ENCODE peak calls at places on chromosomes 13 and 19, in four cellular contexts. One of them, this sample, is unnamed.

GRCh38 chr13:72696590-72696989 is 30.8 kb downstream of the MZT1 start:
- DNase-seq in mesendoderm: no peak
- DNase-seq in IMR-90: peak; percentile 10
- DNase-seq in H1: no peak
- DNase-seq in this sample: no peak

GRCh38 chr19:49613374-49613773 is 22.4 kb downstream of the PRR12 start:
- DNase-seq in mesendoderm: no peak
- DNase-seq in IMR-90: no peak
- DNase-seq in H1: no peak
- DNase-seq in this sample: no peak

GRCh38 chr13:23391752-23392151 is 41.8 kb downstream of the SACS start:
- DNase-seq in mesendoderm: no peak
- DNase-seq in IMR-90: peak; percentile 64
- DNase-seq in H1: no peak
- DNase-seq in this sample: no peak

GRCh38 chr13:60398949-60399589 is 2.0 kb downstream of the TDRD3 start:
- DNase-seq in mesendoderm: no peak
- DNase-seq in IMR-90: peak; percentile 43
- DNase-seq in H1: no peak
- DNase-seq in this sample: no peak

GRCh38 chr13:37775871-37776270 is 93.7 kb downstream of the TRPC4 start:
- DNase-seq in mesendoderm: no peak
- DNase-seq in IMR-90: peak; percentile 60
- DNase-seq in H1: no peak
- DNase-seq in this sample: no peak

GRCh38 chr19:23699521-23699860 is 12.5 kb upstream of the ZNF675 start:
- DNase-seq in mesendoderm: peak; percentile 36
- DNase-seq in IMR-90: no peak
- DNase-seq in H1: no peak
- DNase-seq in this sample: no peak

GRCh38 chr19:33488826-33489225 is 32.8 kb downstream of the PEPD start:
- DNase-seq in mesendoderm: no peak
- DNase-seq in IMR-90: no peak
- DNase-seq in H1: no peak
- DNase-seq in this sample: no peak

GRCh38 chr13:30895773-30896172 is 10.3 kb upstream of the MEDAG start:
- DNase-seq in mesendoderm: peak; percentile 83
- DNase-seq in IMR-90: peak; percentile 92
- DNase-seq in H1: no peak
- DNase-seq in this sample: no peak

GRCh38 chr19:46716013-46716671 is 772 bp downstream of the PRKD2 start:
- DNase-seq in mesendoderm: peak; percentile 39
- DNase-seq in IMR-90: no peak
- DNase-seq in H1: peak; percentile 77
- DNase-seq in this sample: no peak

GRCh38 chr19:5354403-5354802 is 13.8 kb upstream of the PTPRS start:
- DNase-seq in mesendoderm: peak; percentile 56
- DNase-seq in IMR-90: no peak
- DNase-seq in H1: peak; percentile 76
- DNase-seq in this sample: no peak

GRCh38 chr13:21684576-21684975 is 13.7 kb downstream of the FGF9 start:
- DNase-seq in mesendoderm: no peak
- DNase-seq in IMR-90: peak; percentile 51
- DNase-seq in H1: no peak
- DNase-seq in this sample: no peak

GRCh38 chr13:39961036-39961435 is 305.6 kb downstream of the COG6 start:
- DNase-seq in mesendoderm: no peak
- DNase-seq in IMR-90: no peak
- DNase-seq in H1: no peak
- DNase-seq in this sample: no peak

GRCh38 chr19:18194554-18195238 is 1.7 kb downstream of the MPV17L2 start:
- DNase-seq in mesendoderm: peak; percentile 61
- DNase-seq in IMR-90: peak; percentile 34
- DNase-seq in H1: peak; percentile 76
- DNase-seq in this sample: no peak

GRCh38 chr19:23343434-23344010 is 51.7 kb downstream of the ZNF91 start:
- DNase-seq in mesendoderm: no peak
- DNase-seq in IMR-90: no peak
- DNase-seq in H1: no peak
- DNase-seq in this sample: no peak

GRCh38 chr13:21663197-21663596 is 7.7 kb upstream of the FGF9 start:
- DNase-seq in mesendoderm: no peak
- DNase-seq in IMR-90: no peak
- DNase-seq in H1: no peak
- DNase-seq in this sample: no peak

GRCh38 chr19:55391191-55391670 is 5.5 kb downstream of the RPL28 start:
- DNase-seq in mesendoderm: no peak
- DNase-seq in IMR-90: no peak
- DNase-seq in H1: no peak
- DNase-seq in this sample: no peak
- H4K8ac ChIP-seq in mesendoderm: no peak overlapping the region
- H4K8ac ChIP-seq in IMR-90: no peak overlapping the region
- H4K8ac ChIP-seq in H1: no peak overlapping the region
- H4K8ac ChIP-seq in this sample: no peak overlapping the region

DNA sequence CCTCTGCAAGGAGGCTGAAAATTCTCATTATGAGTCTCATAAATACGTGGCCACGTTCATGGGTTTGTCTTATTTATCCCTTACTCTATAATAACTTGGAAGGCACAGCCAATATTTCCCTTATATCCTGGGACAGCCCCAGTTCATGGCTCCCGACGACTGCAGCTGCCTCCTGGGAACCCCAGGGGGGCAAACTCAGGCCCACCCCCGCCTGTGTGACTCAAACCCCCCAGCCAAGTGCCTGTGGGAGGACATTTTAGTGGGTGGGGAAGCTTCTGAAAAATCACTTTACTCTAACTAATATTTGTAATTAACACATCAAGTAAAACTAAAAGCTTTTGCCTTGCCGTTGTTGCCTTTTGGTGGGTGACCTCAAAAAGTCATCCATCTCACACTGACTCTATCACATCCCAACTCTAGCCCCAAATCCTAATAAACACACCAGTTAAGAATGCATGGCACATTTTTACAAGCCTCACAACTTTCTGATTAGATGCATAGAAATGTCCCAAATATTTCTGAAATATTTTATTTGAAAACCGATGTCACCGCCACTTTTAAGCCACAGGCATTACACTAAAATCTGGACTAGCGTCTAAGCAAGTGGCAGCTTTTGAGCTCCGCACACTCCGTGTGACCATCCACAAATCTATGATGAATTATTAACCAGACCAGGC is 14.2 kb downstream of the RASA3 start:
- DNase-seq in mesendoderm: no peak
- DNase-seq in IMR-90: no peak
- DNase-seq in H1: no peak
- DNase-seq in this sample: no peak
- H2BK5ac ChIP-seq in mesendoderm: peak overlapping the region; percentile 52
- H2BK5ac ChIP-seq in IMR-90: peak overlapping the region; percentile 98
- H2BK5ac ChIP-seq in H1: peak overlapping the region; percentile 91
- H2BK5ac ChIP-seq in this sample: no peak overlapping the region

DNA sequence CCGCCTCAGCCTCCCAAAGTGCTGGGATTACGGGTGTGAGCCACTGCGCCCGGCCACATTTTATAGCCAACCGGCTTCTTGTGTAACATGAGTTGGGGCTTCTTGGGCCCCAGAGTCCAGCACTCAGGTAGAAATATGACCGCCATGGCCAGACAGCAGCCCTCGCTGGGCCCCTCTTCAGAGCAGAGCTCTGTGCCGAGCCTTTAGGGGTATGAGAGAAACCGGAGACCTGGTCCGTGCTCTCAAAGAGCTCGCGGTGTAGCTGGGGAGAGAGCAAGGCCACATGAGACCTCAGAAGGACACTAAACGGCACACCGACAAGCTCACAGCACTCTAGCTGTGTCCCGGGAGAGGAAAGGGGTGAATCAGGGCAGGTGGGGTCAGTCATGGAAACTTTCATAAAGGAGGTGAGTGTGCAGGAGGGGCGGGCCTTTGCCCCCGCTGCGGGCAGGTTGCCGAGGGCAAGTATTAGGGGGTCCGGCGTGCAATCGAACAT is 15.8 kb downstream of the ACTN4 start:
- DNase-seq in mesendoderm: no peak
- DNase-seq in IMR-90: no peak
- DNase-seq in H1: no peak
- DNase-seq in this sample: no peak
- H3K9ac ChIP-seq in mesendoderm: no peak overlapping the region
- H3K9ac ChIP-seq in IMR-90: no peak overlapping the region
- H3K9ac ChIP-seq in H1: no peak overlapping the region
- H3K9ac ChIP-seq in this sample: no peak overlapping the region

GRCh38 chr13:112567161-112567862 is 20.6 kb downstream of the TUBGCP3 start:
- DNase-seq in mesendoderm: no peak
- DNase-seq in IMR-90: peak; percentile 66
- DNase-seq in H1: no peak
- DNase-seq in this sample: no peak

GRCh38 chr13:112574476-112575294 is 13.3 kb downstream of the TUBGCP3 start:
- DNase-seq in mesendoderm: no peak
- DNase-seq in IMR-90: peak; percentile 26
- DNase-seq in H1: no peak
- DNase-seq in this sample: no peak

GRCh38 chr13:112573710-112574109 is 14.2 kb downstream of the TUBGCP3 start:
- DNase-seq in mesendoderm: no peak
- DNase-seq in IMR-90: no peak
- DNase-seq in H1: no peak
- DNase-seq in this sample: no peak

GRCh38 chr13:112572408-112572807 is 15.5 kb downstream of the TUBGCP3 start:
- DNase-seq in mesendoderm: no peak
- DNase-seq in IMR-90: peak; percentile 18
- DNase-seq in H1: no peak
- DNase-seq in this sample: no peak

DNA sequence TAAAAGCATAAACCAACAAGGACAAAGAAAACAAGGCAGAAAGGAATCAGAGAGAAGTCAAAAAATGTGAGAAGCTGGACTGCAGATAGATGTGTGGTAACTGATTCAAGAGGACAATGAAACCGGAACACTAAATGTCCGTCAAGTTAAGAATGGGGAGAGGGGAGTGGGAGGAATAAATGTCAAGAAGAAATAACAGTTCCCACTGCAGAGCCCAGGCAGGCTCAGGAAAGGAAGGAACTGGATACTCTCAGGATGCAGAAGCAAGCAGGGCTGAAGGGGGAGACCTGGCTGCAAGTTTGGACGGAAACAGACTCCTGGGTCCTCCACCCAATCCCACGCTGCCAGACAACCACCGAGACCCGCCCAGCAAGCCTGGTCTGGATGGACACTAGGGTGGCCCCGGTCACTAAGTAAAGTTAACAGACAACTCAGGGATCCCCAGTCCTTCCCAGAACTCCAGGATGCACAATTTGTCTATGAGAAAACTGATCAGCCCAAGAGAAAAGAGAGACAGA is 18.1 kb downstream of the TUBGCP3 start:
- DNase-seq in mesendoderm: no peak
- DNase-seq in IMR-90: no peak
- DNase-seq in H1: no peak
- DNase-seq in this sample: no peak
- H4K8ac ChIP-seq in mesendoderm: no peak overlapping the region
- H4K8ac ChIP-seq in IMR-90: no peak overlapping the region
- H4K8ac ChIP-seq in H1: no peak overlapping the region
- H4K8ac ChIP-seq in this sample: no peak overlapping the region

GRCh38 chr19:40285353-40286234 is 449 bp upstream of the AKT2 start:
- DNase-seq in mesendoderm: peak; percentile 100
- DNase-seq in IMR-90: peak; percentile 99
- DNase-seq in H1: peak; percentile 95
- DNase-seq in this sample: peak; percentile 99
- H2BK5ac ChIP-seq in mesendoderm: peak overlapping the region; percentile 69
- H2BK5ac ChIP-seq in IMR-90: peak overlapping the region; percentile 93
- H2BK5ac ChIP-seq in H1: peak overlapping the region; percentile 96
- H2BK5ac ChIP-seq in this sample: peak overlapping the region; percentile 99

GRCh38 chr13:98504029-98504351 is 72.9 kb downstream of the STK24 start:
- DNase-seq in mesendoderm: no peak
- DNase-seq in IMR-90: no peak
- DNase-seq in H1: no peak
- DNase-seq in this sample: no peak

GRCh38 chr13:98507060-98507797 is 69.7 kb downstream of the STK24 start:
- DNase-seq in mesendoderm: peak; percentile 97
- DNase-seq in IMR-90: no peak
- DNase-seq in H1: no peak
- DNase-seq in this sample: no peak

GRCh38 chr13:98508280-98509074 is 68.4 kb downstream of the STK24 start:
- DNase-seq in mesendoderm: peak; percentile 94
- DNase-seq in IMR-90: peak; percentile 79
- DNase-seq in H1: no peak
- DNase-seq in this sample: no peak

GRCh38 chr13:98504371-98504963 is 72.4 kb downstream of the STK24 start:
- DNase-seq in mesendoderm: no peak
- DNase-seq in IMR-90: no peak
- DNase-seq in H1: no peak
- DNase-seq in this sample: no peak

DNA sequence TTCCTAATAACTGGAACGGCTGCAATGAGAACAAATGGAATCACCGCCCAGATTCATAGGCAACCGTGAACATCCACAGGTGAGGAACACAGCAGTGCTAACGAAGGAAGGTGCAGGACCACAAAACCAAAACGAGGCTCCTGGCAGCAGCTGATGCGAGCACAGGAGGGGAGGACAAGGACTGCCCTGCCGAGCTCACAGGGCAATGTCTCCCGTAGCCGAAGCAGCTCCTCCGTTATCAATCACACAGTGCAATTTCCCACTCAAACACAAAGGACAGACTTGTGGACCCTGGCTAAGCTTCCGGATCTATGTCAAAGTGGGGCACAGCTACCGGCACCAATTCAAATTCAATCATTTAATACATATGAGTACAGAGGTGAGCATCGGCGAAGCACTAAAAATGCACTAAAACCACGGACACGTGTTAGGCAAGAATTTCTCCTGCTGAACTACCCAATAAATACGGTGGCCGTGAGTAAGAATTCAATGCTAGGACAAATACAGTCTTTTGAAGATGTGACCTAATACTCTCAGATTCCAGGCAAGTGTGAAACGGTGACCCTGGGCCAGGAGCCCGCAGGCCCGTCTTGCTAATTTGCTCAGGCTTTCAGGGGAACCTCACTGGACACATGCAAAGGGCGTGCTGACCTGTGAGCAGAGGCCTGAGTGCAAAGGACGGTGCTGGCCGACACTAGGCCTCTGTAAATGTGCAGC is 70.4 kb downstream of the STK24 start:
- DNase-seq in mesendoderm: no peak
- DNase-seq in IMR-90: no peak
- DNase-seq in H1: no peak
- DNase-seq in this sample: no peak
- H3K9ac ChIP-seq in mesendoderm: no peak overlapping the region
- H3K9ac ChIP-seq in IMR-90: no peak overlapping the region
- H3K9ac ChIP-seq in H1: no peak overlapping the region
- H3K9ac ChIP-seq in this sample: peak overlapping the region; percentile 24